ENCODE peak calls at places on chromosome 22, in four cellular contexts. One of them, this sample, is unnamed. For H3K9me3, the result is how much of the 10 kb centered on the place peaks cover.

GRCh38 chr22:28907311-28908008 is 24.1 kb downstream of the ZNRF3 start:
- DNase-seq in fibroblast of lung: no peak
- DNase-seq in psoas muscle: no peak
- DNase-seq in heart right ventricle: no peak
- DNase-seq in this sample: no peak

GRCh38 chr22:42792453-42792908 is 64.6 kb downstream of the ARFGAP3 start:
- DNase-seq in fibroblast of lung: no peak
- DNase-seq in heart right ventricle: no peak
- DNase-seq in psoas muscle: no peak
- DNase-seq in this sample: no peak

GRCh38 chr22:27043246-27043645 is 385.9 kb downstream of the MIAT start:
- DNase-seq in heart right ventricle: no peak
- DNase-seq in psoas muscle: no peak
- DNase-seq in fibroblast of lung: no peak
- DNase-seq in this sample: no peak

GRCh38 chr22:49011379-49011768 is 816.3 kb downstream of the BRD1 start:
- DNase-seq in heart right ventricle: no peak
- DNase-seq in psoas muscle: no peak
- DNase-seq in fibroblast of lung: no peak
- DNase-seq in this sample: peak

GRCh38 chr22:43217285-43218030 is 30.5 kb upstream of the TTLL12 start:
- DNase-seq in fibroblast of lung: no peak
- DNase-seq in psoas muscle: no peak
- DNase-seq in heart right ventricle: no peak
- DNase-seq in this sample: no peak

GRCh38 chr22:27262371-27262770 is 539.2 kb downstream of the MN1 start:
- DNase-seq in heart right ventricle: no peak
- DNase-seq in fibroblast of lung: no peak
- DNase-seq in psoas muscle: no peak
- DNase-seq in this sample: no peak

GRCh38 chr22:28594784-28595324 is 84.8 kb downstream of the TTC28 start:
- DNase-seq in psoas muscle: no peak
- DNase-seq in heart right ventricle: no peak
- DNase-seq in fibroblast of lung: peak
- DNase-seq in this sample: no peak

GRCh38 chr22:42884616-42885375 is 27.7 kb upstream of the ARFGAP3 start:
- DNase-seq in fibroblast of lung: no peak
- DNase-seq in heart right ventricle: no peak
- DNase-seq in psoas muscle: no peak
- DNase-seq in this sample: no peak

GRCh38 chr22:48496987-48497650 is 1330.6 kb downstream of the BRD1 start:
- DNase-seq in heart right ventricle: no peak
- DNase-seq in psoas muscle: peak
- DNase-seq in fibroblast of lung: no peak
- DNase-seq in this sample: no peak

GRCh38 chr22:49979587-49980264 is 19.2 kb downstream of the PIM3 start:
- DNase-seq in psoas muscle: no peak
- DNase-seq in fibroblast of lung: peak
- DNase-seq in heart right ventricle: no peak
- DNase-seq in this sample: peak

DNA sequence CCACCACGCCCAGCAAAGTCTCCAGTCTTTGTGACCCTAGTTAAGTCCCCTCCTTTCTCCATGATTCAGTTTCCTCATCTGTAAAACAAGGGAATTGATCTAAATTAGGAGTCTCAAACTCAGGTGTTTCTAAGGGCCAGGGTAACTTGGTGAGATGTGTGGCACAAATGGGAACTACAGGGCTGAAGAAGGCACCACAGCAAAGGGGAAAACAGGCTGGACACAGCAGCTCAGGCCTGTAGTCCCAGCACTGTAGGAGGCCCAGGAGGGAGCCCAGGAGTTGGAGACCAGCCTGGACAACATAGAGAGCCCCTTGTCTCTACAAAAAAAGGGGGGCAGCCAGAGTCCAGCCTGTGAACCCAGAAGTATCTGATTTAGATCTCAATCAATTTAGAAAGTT is 15.6 kb upstream of the PATZ1 start:
- DNase-seq in psoas muscle: no peak
- DNase-seq in heart right ventricle: no peak
- DNase-seq in fibroblast of lung: no peak
- DNase-seq in this sample: no peak
- H3K4me3 ChIP-seq in psoas muscle: no peak
- H3K4me3 ChIP-seq in heart right ventricle: no peak
- H3K4me3 ChIP-seq in fibroblast of lung: no peak
- H3K4me3 ChIP-seq in this sample: no peak

DNA sequence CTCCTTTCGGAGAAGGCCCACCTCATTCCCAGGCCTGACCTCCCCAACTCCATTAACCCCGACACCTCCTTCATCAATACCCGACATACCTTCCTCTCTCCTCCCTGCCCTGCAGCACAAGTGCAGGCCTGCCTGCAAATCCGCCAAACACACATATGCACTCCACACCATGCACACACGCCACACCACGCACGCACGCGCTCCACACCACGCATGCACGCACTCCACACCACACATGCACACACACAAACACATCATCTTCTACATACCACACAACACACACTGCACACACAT is 629.6 kb downstream of the TBC1D22A start:
- DNase-seq in fibroblast of lung: no peak
- DNase-seq in psoas muscle: no peak
- DNase-seq in heart right ventricle: no peak
- DNase-seq in this sample: no peak
- H3K9me3 ChIP-seq in fibroblast of lung: under half
- H3K9me3 ChIP-seq in psoas muscle: under half
- H3K9me3 ChIP-seq in heart right ventricle: under half
- H3K9me3 ChIP-seq in this sample: under half

GRCh38 chr22:46931881-46932280 is 169.4 kb downstream of the TBC1D22A start:
- DNase-seq in fibroblast of lung: no peak
- DNase-seq in heart right ventricle: no peak
- DNase-seq in psoas muscle: no peak
- DNase-seq in this sample: no peak

GRCh38 chr22:46933526-46933925 is 171.1 kb downstream of the TBC1D22A start:
- DNase-seq in fibroblast of lung: no peak
- DNase-seq in psoas muscle: no peak
- DNase-seq in heart right ventricle: no peak
- DNase-seq in this sample: no peak

GRCh38 chr22:46933040-46933439 is 170.6 kb downstream of the TBC1D22A start:
- DNase-seq in heart right ventricle: no peak
- DNase-seq in fibroblast of lung: no peak
- DNase-seq in psoas muscle: no peak
- DNase-seq in this sample: no peak

GRCh38 chr22:46929689-46930225 is 167.3 kb downstream of the TBC1D22A start:
- DNase-seq in psoas muscle: no peak
- DNase-seq in fibroblast of lung: no peak
- DNase-seq in heart right ventricle: no peak
- DNase-seq in this sample: no peak

GRCh38 chr22:46931414-46931813 is 169.0 kb downstream of the TBC1D22A start:
- DNase-seq in heart right ventricle: no peak
- DNase-seq in fibroblast of lung: no peak
- DNase-seq in psoas muscle: no peak
- DNase-seq in this sample: no peak
- H3K27ac ChIP-seq in heart right ventricle: no peak
- H3K27ac ChIP-seq in fibroblast of lung: no peak
- H3K27ac ChIP-seq in psoas muscle: no peak
- H3K27ac ChIP-seq in this sample: no peak

GRCh38 chr22:22764085-22764484 is 119.7 kb downstream of the GGTLC2 start:
- DNase-seq in psoas muscle: no peak
- DNase-seq in fibroblast of lung: no peak
- DNase-seq in heart right ventricle: no peak
- DNase-seq in this sample: no peak

GRCh38 chr22:22759889-22760546 is 115.6 kb downstream of the GGTLC2 start:
- DNase-seq in psoas muscle: no peak
- DNase-seq in fibroblast of lung: no peak
- DNase-seq in heart right ventricle: no peak
- DNase-seq in this sample: no peak

GRCh38 chr22:22763512-22763911 is 119.1 kb downstream of the GGTLC2 start:
- DNase-seq in psoas muscle: no peak
- DNase-seq in heart right ventricle: no peak
- DNase-seq in fibroblast of lung: no peak
- DNase-seq in this sample: no peak

GRCh38 chr22:22761606-22761962 is 117.2 kb downstream of the GGTLC2 start:
- DNase-seq in heart right ventricle: no peak
- DNase-seq in psoas muscle: no peak
- DNase-seq in fibroblast of lung: no peak
- DNase-seq in this sample: no peak

GRCh38 chr22:22761963-22762772 is 117.8 kb downstream of the GGTLC2 start:
- DNase-seq in fibroblast of lung: no peak
- DNase-seq in psoas muscle: no peak
- DNase-seq in heart right ventricle: no peak
- DNase-seq in this sample: no peak
- H3K4me3 ChIP-seq in fibroblast of lung: no peak
- H3K4me3 ChIP-seq in psoas muscle: no peak
- H3K4me3 ChIP-seq in heart right ventricle: no peak
- H3K4me3 ChIP-seq in this sample: no peak

GRCh38 chr22:36282078-36282831 is 29.3 kb downstream of the APOL1 start:
- DNase-seq in heart right ventricle: no peak
- DNase-seq in psoas muscle: no peak
- DNase-seq in fibroblast of lung: no peak
- DNase-seq in this sample: peak
- H3K9me3 ChIP-seq in heart right ventricle: under half
- H3K9me3 ChIP-seq in psoas muscle: under half
- H3K9me3 ChIP-seq in fibroblast of lung: under half
- H3K9me3 ChIP-seq in this sample: under half

GRCh38 chr22:19450363-19451175 is 3.1 kb upstream of the C22orf39 start:
- DNase-seq in heart right ventricle: no peak
- DNase-seq in fibroblast of lung: no peak
- DNase-seq in psoas muscle: no peak
- DNase-seq in this sample: no peak

GRCh38 chr22:19453718-19454117 is 6.2 kb upstream of the C22orf39 start:
- DNase-seq in psoas muscle: no peak
- DNase-seq in heart right ventricle: no peak
- DNase-seq in fibroblast of lung: no peak
- DNase-seq in this sample: no peak

GRCh38 chr22:19449422-19449767 is 1.9 kb upstream of the C22orf39 start:
- DNase-seq in psoas muscle: no peak
- DNase-seq in heart right ventricle: no peak
- DNase-seq in fibroblast of lung: no peak
- DNase-seq in this sample: no peak

GRCh38 chr22:19454156-19454555 is 6.6 kb upstream of the C22orf39 start:
- DNase-seq in fibroblast of lung: no peak
- DNase-seq in heart right ventricle: no peak
- DNase-seq in psoas muscle: no peak
- DNase-seq in this sample: no peak

DNA sequence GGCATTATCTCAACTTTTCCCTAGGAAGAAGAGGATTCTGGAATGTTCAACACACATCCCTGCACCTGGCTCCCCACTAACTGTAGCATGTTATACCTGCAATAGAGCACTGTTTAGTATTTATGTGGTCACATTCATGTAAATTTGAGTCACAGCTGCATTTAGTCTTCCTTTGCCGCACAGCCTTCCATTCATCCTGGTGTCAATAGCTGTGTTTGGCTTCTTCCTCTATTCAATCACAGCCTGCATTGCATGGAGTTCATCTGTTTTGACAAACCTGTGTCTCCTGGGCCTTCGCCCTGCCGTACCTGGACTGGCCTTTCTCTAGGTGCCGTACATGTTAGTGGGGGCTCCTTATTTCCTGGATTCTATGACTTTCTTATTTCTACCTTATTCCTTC is 4.1 kb upstream of the C22orf39 start:
- DNase-seq in psoas muscle: no peak
- DNase-seq in heart right ventricle: no peak
- DNase-seq in fibroblast of lung: no peak
- DNase-seq in this sample: no peak
- H3K27ac ChIP-seq in psoas muscle: no peak
- H3K27ac ChIP-seq in heart right ventricle: no peak
- H3K27ac ChIP-seq in fibroblast of lung: no peak
- H3K27ac ChIP-seq in this sample: no peak

DNA sequence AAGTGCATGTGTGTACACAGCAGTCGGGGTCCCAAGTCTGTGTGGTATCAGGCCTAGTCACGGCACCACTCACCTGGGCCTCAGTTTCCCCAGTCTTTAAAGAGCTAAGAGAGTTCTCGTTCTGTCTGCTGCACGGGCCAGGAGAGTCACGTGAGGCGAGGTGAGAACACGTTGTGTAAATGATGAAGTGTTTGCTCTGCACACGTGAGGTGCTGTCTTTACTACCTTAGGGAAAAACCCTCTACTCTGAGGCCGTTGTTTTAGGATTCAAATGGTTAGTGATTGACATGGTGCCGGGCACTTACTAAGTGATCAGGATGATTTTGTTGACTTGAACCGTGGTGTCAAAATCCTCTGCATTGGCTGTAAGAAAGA is 86.5 kb upstream of the PPARA start:
- DNase-seq in fibroblast of lung: no peak
- DNase-seq in heart right ventricle: no peak
- DNase-seq in psoas muscle: no peak
- DNase-seq in this sample: peak
- H3K4me3 ChIP-seq in fibroblast of lung: no peak
- H3K4me3 ChIP-seq in heart right ventricle: peak
- H3K4me3 ChIP-seq in psoas muscle: peak
- H3K4me3 ChIP-seq in this sample: peak

GRCh38 chr22:45787770-45788169 is 116.1 kb downstream of the ATXN10 start:
- DNase-seq in psoas muscle: no peak
- DNase-seq in fibroblast of lung: peak
- DNase-seq in heart right ventricle: no peak
- DNase-seq in this sample: no peak

GRCh38 chr22:45788530-45788929 is 116.9 kb downstream of the ATXN10 start:
- DNase-seq in heart right ventricle: no peak
- DNase-seq in psoas muscle: no peak
- DNase-seq in fibroblast of lung: no peak
- DNase-seq in this sample: no peak

GRCh38 chr22:45793161-45793560 is 121.5 kb downstream of the ATXN10 start:
- DNase-seq in fibroblast of lung: no peak
- DNase-seq in psoas muscle: no peak
- DNase-seq in heart right ventricle: no peak
- DNase-seq in this sample: no peak
- H3K9me3 ChIP-seq in fibroblast of lung: under half
- H3K9me3 ChIP-seq in psoas muscle: under half
- H3K9me3 ChIP-seq in heart right ventricle: under half
- H3K9me3 ChIP-seq in this sample: under half